ENCODE peak calls at places on chromosomes 5 and 9, in five cellular contexts. One of them, this sample, is unnamed. For H3K4me1, the result is how much of the 10 kb centered on the place peaks cover.

GRCh38 chr5:146291421-146292074 is 47.1 kb upstream of the POU4F3 start:
- DNase-seq in IMR-90: peak
- DNase-seq in pancreas: no peak
- DNase-seq in heart left ventricle: no peak
- DNase-seq in mammary epithelial cell: peak
- DNase-seq in this sample: no peak

GRCh38 chr5:93746406-93747056 is 5.1 kb upstream of the POU5F2 start:
- DNase-seq in IMR-90: peak
- DNase-seq in pancreas: no peak
- DNase-seq in heart left ventricle: no peak
- DNase-seq in mammary epithelial cell: peak
- DNase-seq in this sample: no peak

GRCh38 chr5:111447822-111448221 is 64.5 kb downstream of the STARD4 start:
- DNase-seq in IMR-90: no peak
- DNase-seq in pancreas: no peak
- DNase-seq in heart left ventricle: no peak
- DNase-seq in mammary epithelial cell: no peak
- DNase-seq in this sample: no peak

GRCh38 chr5:65809817-65810531 is 88.0 kb downstream of the NLN start:
- DNase-seq in IMR-90: peak
- DNase-seq in pancreas: no peak
- DNase-seq in heart left ventricle: peak
- DNase-seq in mammary epithelial cell: no peak
- DNase-seq in this sample: peak

GRCh38 chr5:14439087-14439841 is 142.3 kb upstream of the OTULINL start:
- DNase-seq in IMR-90: no peak
- DNase-seq in pancreas: no peak
- DNase-seq in heart left ventricle: no peak
- DNase-seq in mammary epithelial cell: no peak
- DNase-seq in this sample: no peak

GRCh38 chr9:100933656-100934055 is 94.9 kb upstream of the PLPPR1 start:
- DNase-seq in IMR-90: no peak
- DNase-seq in pancreas: no peak
- DNase-seq in heart left ventricle: no peak
- DNase-seq in mammary epithelial cell: peak
- DNase-seq in this sample: no peak

GRCh38 chr5:168432903-168433302 is 53.4 kb upstream of the RARS1 start:
- DNase-seq in IMR-90: no peak
- DNase-seq in pancreas: no peak
- DNase-seq in heart left ventricle: no peak
- DNase-seq in mammary epithelial cell: no peak
- DNase-seq in this sample: no peak

GRCh38 chr9:124285490-124285889 is 27.7 kb downstream of the NEK6 start:
- DNase-seq in IMR-90: no peak
- DNase-seq in pancreas: no peak
- DNase-seq in heart left ventricle: no peak
- DNase-seq in mammary epithelial cell: no peak
- DNase-seq in this sample: no peak

GRCh38 chr9:133492061-133493021 is 13.4 kb upstream of the SLC2A6 start:
- DNase-seq in IMR-90: no peak
- DNase-seq in pancreas: no peak
- DNase-seq in heart left ventricle: no peak
- DNase-seq in mammary epithelial cell: peak
- DNase-seq in this sample: no peak

GRCh38 chr9:127941062-127941925 is 3.6 kb upstream of the DPM2 start:
- DNase-seq in IMR-90: no peak
- DNase-seq in pancreas: no peak
- DNase-seq in heart left ventricle: no peak
- DNase-seq in mammary epithelial cell: no peak
- DNase-seq in this sample: peak

GRCh38 chr5:127066721-127067120 is 6.6 kb downstream of the C5orf63 start:
- DNase-seq in IMR-90: no peak
- DNase-seq in pancreas: no peak
- DNase-seq in heart left ventricle: no peak
- DNase-seq in mammary epithelial cell: no peak
- DNase-seq in this sample: no peak

GRCh38 chr5:113202904-113203716 is 226.5 kb downstream of the DCP2 start:
- DNase-seq in IMR-90: peak
- DNase-seq in pancreas: no peak
- DNase-seq in heart left ventricle: peak
- DNase-seq in mammary epithelial cell: no peak
- DNase-seq in this sample: no peak

GRCh38 chr5:33772276-33772990 is 119.4 kb downstream of the ADAMTS12 start:
- DNase-seq in IMR-90: peak
- DNase-seq in pancreas: no peak
- DNase-seq in heart left ventricle: no peak
- DNase-seq in mammary epithelial cell: peak
- DNase-seq in this sample: no peak

GRCh38 chr9:85658716-85659115 is 83.0 kb downstream of the AGTPBP1 start:
- DNase-seq in IMR-90: no peak
- DNase-seq in pancreas: no peak
- DNase-seq in heart left ventricle: no peak
- DNase-seq in mammary epithelial cell: no peak
- DNase-seq in this sample: no peak

GRCh38 chr9:132943677-132944293 is 631 bp downstream of the TSC1 start:
- DNase-seq in IMR-90: no peak
- DNase-seq in pancreas: no peak
- DNase-seq in heart left ventricle: no peak
- DNase-seq in mammary epithelial cell: peak
- DNase-seq in this sample: no peak

GRCh38 chr5:38783011-38783551 is 62.7 kb upstream of the OSMR start:
- DNase-seq in IMR-90: peak
- DNase-seq in pancreas: no peak
- DNase-seq in heart left ventricle: peak
- DNase-seq in mammary epithelial cell: peak
- DNase-seq in this sample: no peak

GRCh38 chr5:6743161-6743560 is 29.9 kb downstream of the TENT4A start:
- DNase-seq in IMR-90: no peak
- DNase-seq in pancreas: no peak
- DNase-seq in heart left ventricle: no peak
- DNase-seq in mammary epithelial cell: no peak
- DNase-seq in this sample: no peak
- H3K27ac ChIP-seq in IMR-90: no peak
- H3K27ac ChIP-seq in pancreas: no peak
- H3K27ac ChIP-seq in heart left ventricle: no peak
- H3K27ac ChIP-seq in mammary epithelial cell: no peak
- H3K27ac ChIP-seq in this sample: no peak

GRCh38 chr5:124662261-124662781 is 84.1 kb downstream of the ZNF608 start:
- DNase-seq in IMR-90: no peak
- DNase-seq in pancreas: no peak
- DNase-seq in heart left ventricle: no peak
- DNase-seq in mammary epithelial cell: peak
- DNase-seq in this sample: no peak
- H3K4me1 ChIP-seq in IMR-90: under half
- H3K4me1 ChIP-seq in pancreas: half or more
- H3K4me1 ChIP-seq in heart left ventricle: under half
- H3K4me1 ChIP-seq in mammary epithelial cell: under half
- H3K4me1 ChIP-seq in this sample: under half

DNA sequence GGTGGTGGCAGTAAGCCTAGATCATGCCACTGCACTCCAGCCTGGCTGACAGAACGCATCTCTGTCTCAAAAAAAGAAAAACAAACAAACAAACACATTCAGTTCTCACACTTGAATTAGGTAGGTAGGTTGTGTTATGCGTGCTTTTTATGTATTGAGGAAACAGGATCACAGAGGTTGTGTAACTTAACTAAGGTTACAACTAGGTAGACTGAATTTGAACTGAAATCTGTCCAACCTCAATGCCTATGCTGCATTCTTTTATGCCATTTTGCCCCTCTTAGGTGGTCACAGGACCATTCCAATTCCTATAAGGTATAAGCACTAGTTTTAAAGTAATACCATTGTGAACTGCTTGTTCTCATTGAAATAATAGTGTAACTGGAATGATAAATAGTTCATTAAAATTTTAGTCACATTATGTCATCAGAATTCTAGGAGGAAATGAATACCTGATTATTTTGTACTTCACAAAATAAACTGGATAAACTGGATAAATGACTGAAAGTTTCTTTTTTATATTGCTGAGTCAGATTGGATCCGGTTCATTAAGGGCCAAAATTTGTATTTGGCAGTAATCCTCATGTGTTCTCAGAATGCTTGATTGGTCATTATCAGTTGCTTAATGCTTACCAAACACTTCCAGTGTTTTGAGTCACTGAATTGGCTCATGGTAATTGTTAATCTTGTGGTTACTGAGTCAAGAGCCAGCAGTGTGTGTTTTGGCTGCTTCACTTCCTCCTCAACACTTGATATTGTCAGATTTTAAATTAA is 7.1 kb downstream of the UBAP1 start:
- DNase-seq in IMR-90: peak
- DNase-seq in pancreas: peak
- DNase-seq in heart left ventricle: peak
- DNase-seq in mammary epithelial cell: peak
- DNase-seq in this sample: peak
- H3K4me3 ChIP-seq in IMR-90: no peak
- H3K4me3 ChIP-seq in pancreas: no peak
- H3K4me3 ChIP-seq in heart left ventricle: no peak
- H3K4me3 ChIP-seq in mammary epithelial cell: no peak
- H3K4me3 ChIP-seq in this sample: no peak

GRCh38 chr9:93291536-93292287 is 107.8 kb downstream of the WNK2 start:
- DNase-seq in IMR-90: no peak
- DNase-seq in pancreas: no peak
- DNase-seq in heart left ventricle: no peak
- DNase-seq in mammary epithelial cell: no peak
- DNase-seq in this sample: no peak
- H3K27ac ChIP-seq in IMR-90: no peak
- H3K27ac ChIP-seq in pancreas: no peak
- H3K27ac ChIP-seq in heart left ventricle: no peak
- H3K27ac ChIP-seq in mammary epithelial cell: no peak
- H3K27ac ChIP-seq in this sample: no peak

GRCh38 chr9:6008169-6008979 is 7.0 kb downstream of the RANBP6 start:
- DNase-seq in IMR-90: peak
- DNase-seq in pancreas: peak
- DNase-seq in heart left ventricle: peak
- DNase-seq in mammary epithelial cell: peak
- DNase-seq in this sample: peak
- H3K4me1 ChIP-seq in IMR-90: under half
- H3K4me1 ChIP-seq in pancreas: under half
- H3K4me1 ChIP-seq in heart left ventricle: under half
- H3K4me1 ChIP-seq in mammary epithelial cell: under half
- H3K4me1 ChIP-seq in this sample: under half

DNA sequence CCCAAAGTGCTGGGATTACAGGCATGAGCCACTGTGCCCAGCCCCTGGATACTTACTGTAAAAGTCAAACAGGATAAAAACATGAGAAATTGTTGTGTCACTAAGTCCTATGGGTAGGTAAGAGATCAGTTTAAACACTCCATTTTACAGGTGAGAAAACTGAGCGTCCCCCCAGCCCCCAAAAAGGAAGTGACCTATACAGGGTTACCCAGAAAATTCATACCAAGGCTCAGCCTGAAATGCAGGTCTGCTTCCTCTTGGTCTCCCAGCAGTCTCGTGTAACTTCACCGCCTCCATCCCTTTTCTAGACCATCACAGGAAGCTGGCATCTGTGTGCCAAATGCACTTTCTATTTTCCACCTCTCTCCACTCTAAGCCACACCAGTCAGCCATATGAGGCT is 57.2 kb downstream of the TMOD1 start:
- DNase-seq in IMR-90: no peak
- DNase-seq in pancreas: no peak
- DNase-seq in heart left ventricle: no peak
- DNase-seq in mammary epithelial cell: no peak
- DNase-seq in this sample: no peak
- H3K4me3 ChIP-seq in IMR-90: no peak
- H3K4me3 ChIP-seq in pancreas: no peak
- H3K4me3 ChIP-seq in heart left ventricle: no peak
- H3K4me3 ChIP-seq in mammary epithelial cell: no peak
- H3K4me3 ChIP-seq in this sample: no peak

GRCh38 chr9:104774831-104775573 is 11.1 kb downstream of the NIPSNAP3B start:
- DNase-seq in IMR-90: no peak
- DNase-seq in pancreas: no peak
- DNase-seq in heart left ventricle: peak
- DNase-seq in mammary epithelial cell: no peak
- DNase-seq in this sample: no peak
- H3K27ac ChIP-seq in IMR-90: no peak
- H3K27ac ChIP-seq in pancreas: no peak
- H3K27ac ChIP-seq in heart left ventricle: peak
- H3K27ac ChIP-seq in mammary epithelial cell: no peak
- H3K27ac ChIP-seq in this sample: no peak

GRCh38 chr5:107474724-107475489 is 195.8 kb downstream of the EFNA5 start:
- DNase-seq in IMR-90: peak
- DNase-seq in pancreas: no peak
- DNase-seq in heart left ventricle: no peak
- DNase-seq in mammary epithelial cell: peak
- DNase-seq in this sample: no peak
- H3K4me1 ChIP-seq in IMR-90: under half
- H3K4me1 ChIP-seq in pancreas: under half
- H3K4me1 ChIP-seq in heart left ventricle: under half
- H3K4me1 ChIP-seq in mammary epithelial cell: under half
- H3K4me1 ChIP-seq in this sample: under half

GRCh38 chr5:139711852-139712171 is 63.7 kb downstream of the CXXC5 start:
- DNase-seq in IMR-90: no peak
- DNase-seq in pancreas: peak
- DNase-seq in heart left ventricle: no peak
- DNase-seq in mammary epithelial cell: no peak
- DNase-seq in this sample: no peak
- H3K4me3 ChIP-seq in IMR-90: no peak
- H3K4me3 ChIP-seq in pancreas: no peak
- H3K4me3 ChIP-seq in heart left ventricle: peak
- H3K4me3 ChIP-seq in mammary epithelial cell: peak
- H3K4me3 ChIP-seq in this sample: no peak

DNA sequence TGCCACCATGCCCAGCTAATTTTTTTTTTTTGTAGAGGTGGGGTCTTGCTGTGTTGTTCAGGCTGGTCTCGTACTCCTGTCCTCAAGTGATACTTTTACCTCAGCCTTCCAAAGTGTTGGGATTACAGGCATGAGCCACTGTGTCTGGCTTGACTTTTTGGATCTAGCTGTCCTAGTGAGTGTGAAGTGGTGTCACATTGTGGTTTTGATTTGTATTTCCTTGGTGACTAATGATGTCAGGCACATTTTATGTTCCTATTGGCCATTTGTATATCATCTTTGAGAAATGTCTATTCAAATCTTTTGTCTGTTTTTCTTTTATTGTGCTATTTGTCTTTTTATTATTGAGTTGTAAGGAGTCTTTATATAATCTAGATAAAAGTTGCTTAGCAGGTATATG is 53.5 kb upstream of the MCCC2 start:
- DNase-seq in IMR-90: peak
- DNase-seq in pancreas: no peak
- DNase-seq in heart left ventricle: no peak
- DNase-seq in mammary epithelial cell: peak
- DNase-seq in this sample: no peak
- H3K27ac ChIP-seq in IMR-90: peak
- H3K27ac ChIP-seq in pancreas: no peak
- H3K27ac ChIP-seq in heart left ventricle: no peak
- H3K27ac ChIP-seq in mammary epithelial cell: no peak
- H3K27ac ChIP-seq in this sample: no peak

This sample was measured in aorta.